ENCODE peak calls at places on chromosomes 6 and 20, in six cellular contexts. C is fibroblast of mammary gland; H is CD8-positive, alpha-beta memory T cell; E is left lung; J is astrocyte of the spinal cord; N is spleen. P is an unnamed sample.

GRCh38 chr6:42805297-42805861 is 23.5 kb downstream of the BICRAL start:
- DNase-seq in C (no peak), H (no peak), E (no peak), J (no peak), N (no peak), P (no peak)

GRCh38 chr6:138815797-138816528 is 20.1 kb downstream of the ECT2L start:
- DNase-seq in C (peak), H (no peak), E (no peak), J (peak), N (no peak), P (no peak)

GRCh38 chr20:39853050-39853449 is 836.0 kb downstream of the MAFB start:
- DNase-seq in C (no peak), H (no peak), E (no peak), J (no peak), N (no peak), P (no peak)

GRCh38 chr6:99605911-99606669 is 543 bp upstream of the PRDM13 start:
- DNase-seq in C (no peak), H (no peak), E (peak), J (no peak), N (no peak), P (no peak)

GRCh38 chr6:7909323-7910276 is 988 bp downstream of the TXNDC5 start:
- DNase-seq in C (peak), H (peak), E (peak), J (peak), N (peak), P (peak)

GRCh38 chr6:152529364-152529763 is 107.8 kb downstream of the SYNE1 start:
- DNase-seq in C (peak), H (no peak), E (no peak), J (no peak), N (no peak), P (no peak)

GRCh38 chr6:168683621-168684020 is 242.6 kb downstream of the SMOC2 start:
- DNase-seq in C (no peak), H (no peak), E (no peak), J (no peak), N (no peak), P (no peak)

GRCh38 chr6:122118945-122119506 is 280.4 kb upstream of the HSF2 start:
- DNase-seq in C (no peak), H (no peak), E (no peak), J (no peak), N (no peak), P (no peak)

GRCh38 chr6:140774080-140774505 is 1358.6 kb upstream of the GJE1 start:
- DNase-seq in C (peak), H (no peak), E (no peak), J (peak), N (no peak), P (no peak)

GRCh38 chr6:152595507-152595906 is 41.7 kb downstream of the SYNE1 start:
- DNase-seq in C (peak), H (no peak), E (no peak), J (no peak), N (no peak), P (no peak)

GRCh38 chr6:21732731-21733130 is 139.2 kb downstream of the SOX4 start:
- DNase-seq in C (no peak), H (no peak), E (no peak), J (peak), N (no peak), P (no peak)

GRCh38 chr6:4346659-4347333 is 211.4 kb upstream of the ECI2 start:
- DNase-seq in C (no peak), H (no peak), E (no peak), J (no peak), N (no peak), P (no peak)

GRCh38 chr6:4577406-4577805 is 198.8 kb upstream of the CDYL start:
- DNase-seq in C (peak), H (no peak), E (no peak), J (peak), N (no peak), P (no peak)

GRCh38 chr20:57405236-57406016 is 14.2 kb downstream of the RBM38 start:
- DNase-seq in C (no peak), H (no peak), E (peak), J (no peak), N (peak), P (no peak)

GRCh38 chr20:14633507-14633906 is 296.1 kb upstream of the FLRT3 start:
- DNase-seq in C (peak), H (no peak), E (no peak), J (no peak), N (no peak), P (no peak)

GRCh38 chr6:158174514-158174913 is 6.4 kb downstream of the GTF2H5 start:
- DNase-seq in C (peak), H (no peak), E (no peak), J (peak), N (no peak), P (no peak)

GRCh38 chr6:13492357-13492756 is 5.0 kb upstream of the GFOD1 start:
- DNase-seq in C (no peak), H (no peak), E (no peak), J (no peak), N (no peak), P (no peak)

GRCh38 chr20:9551808-9552550 is 37.6 kb downstream of the LAMP5 start:
- DNase-seq in C (no peak), H (no peak), E (no peak), J (no peak), N (no peak), P (no peak)

GRCh38 chr20:31801511-31801910 is 17.6 kb upstream of the MYLK2 start:
- DNase-seq in C (no peak), H (no peak), E (no peak), J (no peak), N (no peak), P (no peak)

GRCh38 chr20:3783068-3783489 is 1.8 kb upstream of the SPEF1 start:
- DNase-seq in C (no peak), H (no peak), E (no peak), J (no peak), N (peak), P (no peak)

GRCh38 chr20:3785240-3786125 is 1.1 kb downstream of the CENPB start:
- DNase-seq in C (no peak), H (no peak), E (peak), J (peak), N (peak), P (no peak)

GRCh38 chr20:3784863-3785239 is 1.7 kb downstream of the CENPB start:
- DNase-seq in C (no peak), H (no peak), E (no peak), J (no peak), N (peak), P (no peak)

GRCh38 chr20:3783516-3784225 is 2.4 kb upstream of the SPEF1 start:
- DNase-seq in C (no peak), H (no peak), E (no peak), J (no peak), N (peak), P (no peak)

DNA sequence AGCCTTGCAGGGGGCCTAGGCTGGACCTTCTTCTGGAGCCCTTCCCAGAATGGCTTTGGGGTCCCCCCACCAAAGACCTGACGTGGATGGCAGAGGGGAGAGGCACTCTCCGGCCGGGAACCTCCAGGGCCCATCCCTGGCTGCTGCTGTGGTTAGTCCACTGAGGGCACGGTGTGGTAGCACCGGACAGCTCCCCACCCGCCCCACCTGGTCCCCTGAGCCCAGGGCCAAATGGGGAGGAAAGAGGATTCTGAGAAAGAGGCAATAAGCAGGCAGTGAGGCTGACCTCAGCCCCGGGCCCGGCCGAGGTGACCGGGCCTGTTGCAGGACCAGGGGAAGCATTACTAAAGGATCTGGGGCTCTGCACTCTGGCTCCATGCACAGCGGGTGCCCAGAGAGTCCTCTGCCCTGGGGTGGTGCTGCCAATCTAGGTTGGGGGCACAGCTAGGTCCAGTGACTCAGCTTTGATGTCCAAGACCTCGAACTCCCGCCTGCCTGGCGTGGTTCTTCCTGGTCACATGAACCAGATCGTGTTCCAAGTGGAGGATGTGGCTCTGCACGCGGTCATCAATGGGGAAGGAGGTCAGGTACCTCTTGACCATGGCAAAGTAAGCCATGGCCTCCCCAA is 2.2 kb downstream of the CENPB start:
- DNase-seq in C (peak), H (no peak), E (peak), J (no peak), N (peak), P (no peak)
- H3K4me3 ChIP-seq in C (peak), H (no peak), E (peak), J (no peak), N (no peak), P (no peak)

DNA sequence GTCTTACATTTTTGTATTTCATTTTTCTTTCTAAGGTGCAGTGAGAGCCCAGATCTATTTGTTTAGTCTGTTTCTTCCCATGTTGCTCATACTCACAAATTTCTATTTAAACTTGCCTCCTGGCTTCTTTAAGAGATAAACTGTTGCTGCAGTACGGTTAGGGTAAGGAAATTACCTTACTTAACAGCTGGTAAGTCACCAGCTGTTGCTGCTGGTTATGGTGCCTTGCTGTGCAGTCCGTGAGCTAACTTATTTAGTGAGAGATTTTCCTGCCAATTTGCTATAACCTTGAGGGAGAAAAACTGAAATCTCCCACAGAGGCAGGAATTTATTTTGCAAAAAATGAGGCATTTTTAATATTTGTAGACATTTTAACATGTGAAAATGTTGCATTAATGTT is 261.0 kb downstream of the UST start:
- DNase-seq in C (no peak), H (no peak), E (no peak), J (no peak), N (no peak), P (no peak)
- H3K4me3 ChIP-seq in C (no peak), H (no peak), E (no peak), J (no peak), N (no peak), P (no peak)

GRCh38 chr20:3071266-3071609 is 182 bp upstream of the OXT start:
- DNase-seq in C (no peak), H (no peak), E (peak), J (no peak), N (peak), P (no peak)

GRCh38 chr20:3074812-3075211 is 3.4 kb downstream of the OXT start:
- DNase-seq in C (no peak), H (no peak), E (no peak), J (no peak), N (no peak), P (no peak)

GRCh38 chr20:3071610-3072529 is at the start of gene OXT:
- DNase-seq in C (no peak), H (peak), E (peak), J (no peak), N (peak), P (no peak)

GRCh38 chr20:3068986-3069900 is 2.2 kb upstream of the OXT start:
- DNase-seq in C (peak), H (no peak), E (no peak), J (no peak), N (peak), P (no peak)

DNA sequence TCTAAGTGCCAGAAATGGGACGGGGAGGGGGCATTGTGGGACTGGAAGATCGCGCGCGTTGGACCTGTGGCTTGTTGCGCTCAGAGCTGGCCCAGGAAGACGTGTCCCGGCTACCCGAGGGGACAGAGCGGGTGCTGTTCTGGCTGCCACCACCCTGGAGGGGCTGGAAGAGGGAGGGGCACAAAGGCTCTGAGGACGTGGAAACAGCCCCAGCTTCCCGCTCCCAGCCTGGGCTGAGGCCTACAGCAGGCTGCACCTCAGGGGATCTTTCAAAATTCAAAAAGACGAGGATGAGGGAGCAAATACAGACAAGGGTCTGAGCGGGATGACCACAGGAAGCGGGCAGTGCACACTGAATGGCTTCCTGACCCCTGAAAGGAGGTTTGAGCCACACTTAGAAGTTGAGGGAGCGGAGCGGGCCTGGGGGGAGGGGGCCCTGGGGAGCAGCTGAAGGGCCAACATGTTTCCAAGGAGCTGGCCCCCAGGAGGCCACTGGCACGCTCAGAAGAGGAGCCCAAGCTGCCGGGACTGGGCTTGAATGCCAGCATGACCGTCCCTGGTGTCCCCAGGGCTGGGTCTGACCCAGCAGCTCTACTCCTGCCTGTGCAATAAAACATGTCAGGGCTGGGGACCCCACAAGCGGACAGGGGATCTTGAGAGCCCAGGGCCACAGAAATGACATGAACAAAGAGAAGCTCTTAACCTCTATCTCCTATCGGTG is 1.3 kb downstream of the OXT start:
- DNase-seq in C (no peak), H (no peak), E (no peak), J (no peak), N (peak), P (no peak)
- H3K4me3 ChIP-seq in C (no peak), H (no peak), E (peak), J (no peak), N (peak), P (no peak)

DNA sequence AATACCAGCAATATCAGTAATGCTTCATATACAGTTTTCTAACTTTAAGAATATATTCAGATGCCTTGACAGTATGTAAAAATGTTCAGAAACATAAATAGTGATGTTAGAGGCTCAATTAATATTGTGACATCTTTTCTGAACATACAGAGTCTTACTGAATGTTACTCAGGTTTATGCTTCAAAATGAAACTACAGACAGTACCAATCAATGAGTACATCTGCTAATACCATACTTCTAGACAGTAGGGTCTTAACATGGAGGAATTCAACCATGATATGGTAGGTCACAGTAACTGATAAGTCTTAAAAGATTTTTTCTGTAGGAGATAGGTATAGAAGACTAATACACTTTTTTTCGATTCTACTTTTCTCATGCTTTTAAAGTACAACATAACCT is 8.3 kb downstream of the GCLC start:
- DNase-seq in C (no peak), H (no peak), E (no peak), J (no peak), N (no peak), P (no peak)
- H3K4me3 ChIP-seq in C (no peak), H (no peak), E (no peak), J (no peak), N (no peak), P (no peak)

GRCh38 chr20:19887566-19888268 is 129.4 kb upstream of the NAA20 start:
- DNase-seq in C (no peak), H (no peak), E (no peak), J (no peak), N (no peak), P (no peak)

GRCh38 chr20:19888269-19888669 is 128.9 kb upstream of the NAA20 start:
- DNase-seq in C (no peak), H (no peak), E (no peak), J (no peak), N (no peak), P (no peak)

GRCh38 chr20:19889011-19889953 is 127.9 kb upstream of the NAA20 start:
- DNase-seq in C (peak), H (no peak), E (peak), J (peak), N (peak), P (no peak)

GRCh38 chr20:19893356-19893755 is 123.8 kb upstream of the NAA20 start:
- DNase-seq in C (peak), H (no peak), E (no peak), J (peak), N (no peak), P (no peak)

GRCh38 chr20:19890358-19891117 is 126.6 kb upstream of the NAA20 start:
- DNase-seq in C (no peak), H (no peak), E (no peak), J (no peak), N (no peak), P (no peak)
- H3K4me3 ChIP-seq in C (no peak), H (no peak), E (peak), J (no peak), N (peak), P (no peak)

DNA sequence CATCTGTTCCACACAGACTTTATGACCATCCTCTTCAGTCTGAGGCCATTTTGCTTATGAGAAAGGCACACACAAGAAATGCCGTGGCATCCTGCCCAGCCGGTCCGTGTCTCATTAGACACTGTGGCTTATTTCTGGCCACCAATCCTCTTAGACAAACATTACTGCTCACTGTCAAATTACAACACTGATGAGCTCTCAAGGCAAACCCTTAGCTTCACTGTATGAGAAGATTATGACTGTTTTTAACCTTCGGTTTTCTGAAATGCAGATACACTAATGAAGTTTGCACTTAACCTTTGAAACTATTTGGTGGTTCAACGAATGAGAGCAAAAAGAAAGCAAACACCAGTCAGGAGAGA is 50.5 kb upstream of the DST start:
- DNase-seq in C (peak), H (no peak), E (no peak), J (peak), N (peak), P (no peak)
- H3K4me3 ChIP-seq in C (no peak), H (no peak), E (peak), J (no peak), N (no peak), P (no peak)

GRCh38 chr6:28586273-28586672 is 60.6 kb downstream of the GPX5 start:
- DNase-seq in C (no peak), H (no peak), E (no peak), J (no peak), N (no peak), P (no peak)

GRCh38 chr6:28589234-28589951 is 63.7 kb downstream of the GPX5 start:
- DNase-seq in C (peak), H (no peak), E (no peak), J (peak), N (no peak), P (peak)

GRCh38 chr6:28587746-28588075 is 62.0 kb downstream of the GPX5 start:
- DNase-seq in C (peak), H (no peak), E (no peak), J (no peak), N (no peak), P (no peak)

GRCh38 chr6:28587011-28587745 is 61.5 kb downstream of the GPX5 start:
- DNase-seq in C (peak), H (no peak), E (peak), J (peak), N (peak), P (peak)

DNA sequence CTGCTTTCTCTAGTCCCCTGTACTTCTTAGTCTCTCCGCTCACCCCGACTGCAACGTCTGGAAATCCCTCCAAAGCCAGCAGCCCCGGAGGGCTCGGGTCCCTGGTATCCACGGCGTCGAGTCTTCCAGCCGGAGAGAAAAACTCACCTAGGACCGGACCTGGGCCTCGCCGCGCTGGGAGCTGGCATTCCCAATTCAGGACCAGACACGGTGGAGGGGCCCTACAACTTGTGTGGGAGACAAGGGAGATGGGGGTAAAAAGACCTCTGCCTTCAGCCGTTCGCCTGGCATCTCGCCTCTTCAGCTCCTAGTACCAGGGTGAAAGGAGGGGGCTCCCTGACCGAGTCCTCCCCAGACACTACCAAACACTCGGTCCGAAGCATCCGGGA is 64.3 kb downstream of the GPX5 start:
- DNase-seq in C (no peak), H (no peak), E (no peak), J (no peak), N (no peak), P (no peak)
- H3K4me3 ChIP-seq in C (peak), H (no peak), E (no peak), J (peak), N (no peak), P (no peak)

DNA sequence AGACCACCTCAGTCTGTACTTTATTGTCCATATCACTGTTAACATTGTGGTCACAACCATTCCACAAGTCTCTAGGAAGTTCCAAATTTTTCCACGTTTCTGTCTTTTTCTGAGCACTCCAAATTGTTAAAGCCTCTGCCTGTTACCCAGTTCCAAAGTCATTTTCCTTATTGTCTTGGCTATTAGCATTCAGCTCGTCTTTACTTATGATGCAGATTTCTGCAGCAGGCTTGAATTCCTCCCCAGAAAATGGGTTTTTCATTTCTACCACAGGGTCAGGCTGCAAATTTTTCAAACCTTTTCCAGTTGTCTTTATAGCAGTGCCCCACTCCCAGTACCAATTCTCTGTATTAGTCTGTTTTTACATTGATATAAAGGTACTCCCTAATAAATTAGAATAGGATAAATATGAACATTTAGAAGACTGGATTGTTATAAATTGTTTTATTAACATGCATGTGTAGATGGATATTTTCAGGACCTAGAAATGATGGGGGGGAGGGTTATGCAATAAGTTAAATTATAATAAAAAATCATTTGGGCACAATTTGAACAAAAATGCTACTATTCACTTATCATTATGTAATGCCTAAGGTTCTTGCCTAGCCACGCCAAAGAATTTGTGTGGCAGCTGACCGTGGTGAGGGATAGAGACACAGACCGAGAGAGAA is 595.3 kb upstream of the ADGRB3 start:
- DNase-seq in C (no peak), H (no peak), E (no peak), J (no peak), N (no peak), P (no peak)
- H3K4me3 ChIP-seq in C (no peak), H (no peak), E (no peak), J (no peak), N (no peak), P (no peak)

GRCh38 chr6:144149558-144149893 is 791 bp upstream of the STX11 start:
- DNase-seq in C (no peak), H (no peak), E (peak), J (no peak), N (no peak), P (no peak)
- H3K4me3 ChIP-seq in C (peak), H (peak), E (peak), J (peak), N (peak), P (peak)